ENCODE peak calls at places on chromosomes 16 and 17, in eight cellular contexts. I is fibroblast of lung, P is IMR-90, T is GM23248, A is mammary epithelial cell, W is hepatocyte, S is K562, X is HCT116. U is an unnamed sample.

GRCh38 chr17:67336859-67337258 is 29.5 kb downstream of the PSMD12 start:
- DNase-seq in X (no peak), A (no peak), I (no peak), T (no peak), S (no peak), P (no peak), W (no peak), U (no peak)

GRCh38 chr17:40242774-40243173 is 23.7 kb downstream of the WIPF2 start:
- DNase-seq in S (no peak), A (no peak), P (no peak), W (no peak), I (no peak), T (peak), X (no peak), U (no peak)

GRCh38 chr16:4601317-4602186 is 13.1 kb downstream of the UBALD1 start:
- DNase-seq in W (no peak), P (peak), S (no peak), X (no peak), T (peak), I (no peak), A (no peak), U (no peak)

GRCh38 chr16:1283296-1283695 is 26.1 kb upstream of the UBE2I start:
- DNase-seq in A (no peak), X (no peak), S (no peak), P (no peak), I (no peak), T (no peak), W (no peak), U (no peak)

GRCh38 chr16:89729863-89730574 is 8.7 kb downstream of the ZNF276 start:
- DNase-seq in S (no peak), I (no peak), W (no peak), T (no peak), A (no peak), X (no peak), P (no peak), U (no peak)

GRCh38 chr16:2040031-2040430 is 7.6 kb downstream of the NTHL1 start:
- DNase-seq in A (no peak), T (no peak), I (no peak), P (no peak), W (no peak), S (no peak), X (no peak), U (no peak)

GRCh38 chr16:84821179-84821578 is 1.4 kb downstream of the CRISPLD2 start:
- DNase-seq in X (no peak), S (no peak), P (no peak), I (no peak), W (no peak), A (no peak), T (no peak), U (no peak)

GRCh38 chr17:17766351-17767095 is 70.3 kb downstream of the SREBF1 start:
- DNase-seq in A (no peak), S (no peak), I (no peak), W (no peak), T (no peak), X (no peak), P (no peak), U (no peak)

GRCh38 chr17:2420131-2420530 is 19.3 kb upstream of the MNT start:
- DNase-seq in T (no peak), P (no peak), I (no peak), S (no peak), W (no peak), A (no peak), X (no peak), U (no peak)

GRCh38 chr17:22374741-22375140 is 682.4 kb downstream of the KCNJ18 start:
- DNase-seq in X (no peak), A (no peak), P (no peak), T (no peak), I (no peak), S (no peak), W (no peak), U (no peak)

GRCh38 chr17:80738987-80739730 is 194.5 kb downstream of the RPTOR start:
- DNase-seq in I (no peak), A (no peak), T (no peak), S (no peak), W (no peak), X (no peak), P (no peak), U (peak)

GRCh38 chr16:67035364-67035763 is 6.4 kb downstream of the CBFB start:
- DNase-seq in P (no peak), W (no peak), I (no peak), X (no peak), A (no peak), T (no peak), S (no peak), U (no peak)

GRCh38 chr17:75047398-75048098 is 523 bp downstream of the KCTD2 start:
- DNase-seq in I (no peak), X (no peak), S (peak), W (peak), T (peak), A (no peak), P (no peak), U (peak)

GRCh38 chr16:50188619-50189136 is 35.6 kb downstream of the TENT4B start:
- DNase-seq in P (no peak), W (no peak), T (no peak), I (no peak), A (no peak), X (no peak), S (no peak), U (no peak)

GRCh38 chr16:22141746-22142145 is 20.6 kb upstream of the SDR42E2 start:
- DNase-seq in I (no peak), P (peak), W (no peak), S (peak), T (peak), X (peak), A (peak), U (peak)

GRCh38 chr16:85879975-85880831 is 18.8 kb upstream of the IRF8 start:
- DNase-seq in I (no peak), X (no peak), T (peak), A (no peak), P (no peak), W (no peak), S (no peak), U (no peak)

GRCh38 chr16:29700253-29700987 is 21.4 kb downstream of the QPRT start:
- DNase-seq in S (peak), A (peak), I (peak), X (peak), W (peak), T (peak), P (peak), U (peak)

GRCh38 chr16:14309001-14309886 is 238.1 kb downstream of the MRTFB start:
- DNase-seq in P (peak), S (no peak), I (peak), T (peak), W (peak), X (no peak), A (peak), U (peak)

GRCh38 chr16:23852794-23853562 is 17.2 kb downstream of the PRKCB start:
- DNase-seq in I (no peak), X (no peak), S (no peak), T (no peak), A (no peak), P (no peak), W (no peak), U (no peak)

GRCh38 chr17:32936894-32937500 is 9.0 kb downstream of the TMEM98 start:
- DNase-seq in I (peak), P (peak), X (peak), T (peak), A (peak), W (peak), S (peak), U (peak)

GRCh38 chr17:57970706-57971105 is 15.5 kb upstream of the CUEDC1 start:
- DNase-seq in S (no peak), W (no peak), P (peak), I (no peak), A (peak), X (no peak), T (peak), U (no peak)

GRCh38 chr17:32192379-32192778 is 50.1 kb downstream of the RHOT1 start:
- DNase-seq in I (peak), T (peak), P (peak), X (no peak), W (no peak), A (peak), S (no peak), U (no peak)

GRCh38 chr17:73069846-73070245 is 22.6 kb downstream of the SLC39A11 start:
- DNase-seq in P (no peak), S (no peak), W (no peak), A (no peak), X (no peak), T (no peak), I (no peak), U (no peak)

GRCh38 chr17:37305406-37305905 is 70.3 kb upstream of the C17orf78 start:
- DNase-seq in W (no peak), P (no peak), I (no peak), X (no peak), T (no peak), A (peak), S (no peak), U (no peak)

GRCh38 chr16:89624775-89625761 is 11.6 kb downstream of the DPEP1 start:
- DNase-seq in T (no peak), P (no peak), I (no peak), W (no peak), A (no peak), X (no peak), S (no peak), U (no peak)

GRCh38 chr17:68344701-68345136 is 53.4 kb downstream of the ARSG start:
- DNase-seq in X (no peak), S (no peak), W (no peak), T (no peak), P (no peak), A (no peak), I (no peak), U (no peak)

GRCh38 chr17:79433396-79433795 is 177.5 kb downstream of the RBFOX3 start:
- DNase-seq in A (no peak), S (no peak), W (peak), T (no peak), I (no peak), P (no peak), X (no peak), U (no peak)

GRCh38 chr16:3656491-3657468 is 2.3 kb downstream of the DNASE1 start:
- DNase-seq in P (no peak), X (no peak), T (peak), A (no peak), I (no peak), W (no peak), S (no peak), U (no peak)

GRCh38 chr17:37844158-37844976 is 79.8 kb upstream of the TBC1D3K start:
- DNase-seq in T (peak), S (peak), X (peak), A (peak), I (peak), W (peak), P (peak), U (peak)

GRCh38 chr17:17874478-17874877 is 37.7 kb upstream of the SREBF1 start:
- DNase-seq in A (peak), I (peak), T (peak), W (no peak), P (peak), S (no peak), X (no peak), U (peak)

GRCh38 chr17:41691031-41691777 is 2.5 kb downstream of the EIF1 start:
- DNase-seq in P (peak), X (no peak), S (no peak), T (no peak), I (no peak), W (no peak), A (no peak), U (peak)
- H3K4me3 ChIP-seq in P (no peak), X (no peak), S (no peak), T (peak), I (peak), W (no peak), A (no peak), U (no peak)

DNA sequence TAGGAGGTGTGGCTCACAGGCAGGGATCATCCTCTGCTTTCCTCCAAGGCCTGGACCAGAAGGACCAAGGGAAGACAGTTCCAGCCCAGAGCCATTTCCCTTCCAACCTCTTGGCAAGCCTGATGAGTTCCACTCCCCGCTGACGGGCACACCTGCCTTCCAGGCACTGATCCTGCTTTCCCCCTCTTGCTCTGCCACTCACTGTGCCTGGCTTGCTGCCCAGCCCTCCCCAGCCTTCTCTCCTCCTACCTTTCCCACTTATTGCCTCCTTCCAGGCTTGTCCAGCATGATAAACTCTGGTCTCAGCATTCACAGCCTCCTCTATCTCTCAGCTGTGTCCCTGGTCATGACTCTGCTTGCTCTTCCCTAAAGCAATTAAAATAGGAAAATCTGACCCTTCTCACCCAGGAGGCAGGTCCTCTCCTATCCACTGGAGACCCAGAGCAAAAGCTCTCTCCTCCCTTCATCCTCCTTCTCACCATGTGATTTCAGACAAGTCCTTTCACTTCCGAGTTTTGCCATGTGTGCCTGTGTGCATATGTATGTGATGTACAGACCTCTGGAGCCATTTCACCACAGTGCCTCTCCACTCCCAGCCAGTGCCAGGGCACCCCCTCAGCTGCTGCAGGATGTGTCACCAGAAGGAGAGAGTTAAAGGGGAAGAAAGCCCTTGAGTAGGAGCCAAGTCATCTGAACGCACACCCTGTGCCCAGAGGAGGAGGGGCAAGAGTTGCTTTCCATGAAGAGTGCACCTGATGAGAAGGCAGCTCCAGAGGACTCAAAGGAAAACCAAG is 13.4 kb upstream of the TMEM170A start:
- DNase-seq in W (no peak), X (no peak), S (no peak), T (no peak), A (peak), I (no peak), P (no peak), U (no peak)
- H2AFZ ChIP-seq in W (no peak), X (no peak), S (no peak), T (no peak), A (peak), I (no peak), P (no peak), U (no peak)

GRCh38 chr16:11175850-11176341 is 80.1 kb downstream of the SOCS1 start:
- DNase-seq in X (no peak), T (no peak), I (no peak), A (no peak), P (no peak), S (no peak), W (no peak), U (no peak)
- H3K27ac ChIP-seq in X (no peak), T (no peak), I (no peak), A (no peak), P (no peak), S (no peak), W (no peak), U (no peak)

GRCh38 chr17:5226940-5227878 is 7.5 kb downstream of the SCIMP start:
- DNase-seq in S (no peak), A (no peak), X (no peak), I (no peak), T (no peak), P (no peak), W (no peak), U (no peak)
- H3K4me3 ChIP-seq in S (no peak), A (no peak), X (no peak), I (no peak), T (no peak), P (no peak), W (no peak), U (no peak)

GRCh38 chr17:64505320-64506200 is 529 bp downstream of the DDX5 start:
- DNase-seq in P (peak), A (peak), S (peak), X (peak), T (peak), W (peak), I (peak), U (peak)
- H2AFZ ChIP-seq in P (peak), A (no peak), S (no peak), X (no peak), T (no peak), W (peak), I (no peak), U (no peak)

GRCh38 chr16:51624083-51624775 is 473.2 kb upstream of the SALL1 start:
- DNase-seq in W (no peak), X (no peak), S (no peak), T (peak), A (peak), P (no peak), I (no peak), U (peak)
- H3K27ac ChIP-seq in W (no peak), X (no peak), S (no peak), T (no peak), A (no peak), P (no peak), I (no peak), U (no peak)

U was measured in mesenchymal stem cell.